ENCODE peak calls at places on chromosome 14, in ten cellular contexts. T is T-helper 2 cell, W is endodermal cell, F is left ventricle myocardium inferior, M is activated B cell treated with CpG ODN at 0.5 μM for 24 hours, P is hypothalamus, J is iPS-NIHi11, H is G401, D is RWPE1, G is fibroblast of the conjunctiva. N is an unnamed sample.

GRCh38 chr14:97902630-97903029 is 1105.4 kb downstream of the VRK1 start:
- DNase-seq in F (no peak), J (no peak), H (no peak), M (no peak), W (no peak), T (no peak), P (no peak), D (peak), G (no peak), N (no peak)

GRCh38 chr14:99213101-99213500 is 58.9 kb downstream of the BCL11B start:
- DNase-seq in T (no peak), M (no peak), W (no peak), G (no peak), H (no peak), D (no peak), F (no peak), P (no peak), J (no peak), N (no peak)

GRCh38 chr14:67285876-67286452 is 44.7 kb downstream of the PALS1 start:
- DNase-seq in D (peak), J (peak), P (no peak), H (peak), G (peak), T (no peak), F (no peak), W (no peak), M (no peak), N (no peak)

GRCh38 chr14:36619853-36620252 is 37.4 kb upstream of the NKX2-8 start:
- DNase-seq in D (no peak), J (no peak), W (no peak), P (no peak), G (no peak), T (no peak), F (no peak), M (no peak), H (no peak), N (no peak)

GRCh38 chr14:32480337-32480736 is 151.2 kb downstream of the AKAP6 start:
- DNase-seq in M (no peak), W (no peak), T (no peak), F (no peak), G (no peak), J (no peak), D (no peak), P (no peak), H (no peak), N (no peak)

GRCh38 chr14:20460458-20461229 is 590 bp downstream of the PIP4P1 start:
- DNase-seq in P (no peak), H (peak), F (no peak), T (peak), M (peak), W (peak), G (no peak), D (peak), J (peak), N (no peak)

GRCh38 chr14:80679273-80679672 is 262.3 kb downstream of the CEP128 start:
- DNase-seq in J (no peak), W (no peak), D (no peak), M (no peak), F (no peak), G (no peak), T (no peak), P (no peak), H (no peak), N (no peak)

GRCh38 chr14:55609681-55610080 is 29.7 kb downstream of the KTN1 start:
- DNase-seq in P (no peak), W (no peak), M (no peak), T (no peak), H (no peak), D (peak), F (no peak), J (no peak), G (no peak), N (no peak)

GRCh38 chr14:31749275-31749674 is 188.1 kb downstream of the NUBPL start:
- DNase-seq in W (no peak), J (no peak), M (no peak), P (no peak), G (no peak), F (no peak), H (no peak), D (no peak), T (no peak), N (no peak)

GRCh38 chr14:100417466-100417865 is 94.3 kb downstream of the SLC25A47 start:
- DNase-seq in D (peak), T (no peak), G (peak), H (peak), P (peak), W (peak), M (no peak), J (peak), F (no peak), N (peak)

GRCh38 chr14:98906123-98906995 is 365.6 kb downstream of the BCL11B start:
- DNase-seq in M (no peak), P (no peak), J (peak), T (no peak), G (peak), F (no peak), W (no peak), H (peak), D (peak), N (no peak)